ENCODE peak calls at places on chromosome 10, in six cellular contexts. B is A549, I is WTC11, V is SK-N-SH, U is K562, Q is HepG2. P is an unnamed sample.

GRCh38 chr10:33930079-33930478 is 595.6 kb upstream of the NRP1 start:
- DNase-seq in B (no peak), I (no peak), V (no peak), U (no peak), Q (no peak), P (no peak)

GRCh38 chr10:33566426-33566825 is 232.0 kb upstream of the NRP1 start:
- DNase-seq in B (no peak), I (no peak), V (peak), U (no peak), Q (no peak), P (no peak)

GRCh38 chr10:133224861-133225366 is 5.1 kb upstream of the UTF1 start:
- DNase-seq in B (no peak), I (no peak), V (no peak), U (peak), Q (no peak), P (no peak)

GRCh38 chr10:125209591-125210373 is 49.4 kb upstream of the CTBP2 start:
- DNase-seq in B (no peak), I (no peak), V (no peak), U (no peak), Q (no peak), P (peak)

GRCh38 chr10:111993872-111994426 is 189.6 kb downstream of the GPAM start:
- DNase-seq in B (no peak), I (no peak), V (no peak), U (no peak), Q (no peak), P (no peak)

GRCh38 chr10:46024948-46025347 is 5.5 kb downstream of the NCOA4 start:
- DNase-seq in B (no peak), I (no peak), V (no peak), U (no peak), Q (no peak), P (peak)

GRCh38 chr10:118032564-118032963 is 14.2 kb downstream of the RAB11FIP2 start:
- DNase-seq in B (no peak), I (no peak), V (no peak), U (no peak), Q (no peak), P (no peak)

GRCh38 chr10:50325449-50326188 is 74.3 kb upstream of the ASAH2 start:
- DNase-seq in B (peak), I (no peak), V (no peak), U (peak), Q (no peak), P (peak)

GRCh38 chr10:119933179-119933578 is 40.6 kb downstream of the SEC23IP start:
- DNase-seq in B (peak), I (no peak), V (peak), U (peak), Q (peak), P (peak)

GRCh38 chr10:113576853-113577252 is 24.0 kb downstream of the HABP2 start:
- DNase-seq in B (no peak), I (peak), V (no peak), U (peak), Q (no peak), P (peak)

GRCh38 chr10:31319602-31320178 is 674 bp downstream of the ZEB1 start:
- DNase-seq in B (no peak), I (no peak), V (peak), U (peak), Q (no peak), P (no peak)

GRCh38 chr10:17060289-17060688 is 69.3 kb downstream of the CUBN start:
- DNase-seq in B (no peak), I (no peak), V (no peak), U (no peak), Q (no peak), P (no peak)

GRCh38 chr10:130340816-130341215 is 204.6 kb downstream of the GLRX3 start:
- DNase-seq in B (no peak), I (no peak), V (no peak), U (no peak), Q (no peak), P (no peak)

GRCh38 chr10:130337696-130338587 is 201.8 kb downstream of the GLRX3 start:
- DNase-seq in B (no peak), I (no peak), V (no peak), U (no peak), Q (no peak), P (no peak)

GRCh38 chr10:130338588-130339070 is 202.4 kb downstream of the GLRX3 start:
- DNase-seq in B (no peak), I (no peak), V (no peak), U (no peak), Q (no peak), P (no peak)

GRCh38 chr10:130339911-130340310 is 203.7 kb downstream of the GLRX3 start:
- DNase-seq in B (no peak), I (no peak), V (no peak), U (no peak), Q (no peak), P (no peak)

DNA sequence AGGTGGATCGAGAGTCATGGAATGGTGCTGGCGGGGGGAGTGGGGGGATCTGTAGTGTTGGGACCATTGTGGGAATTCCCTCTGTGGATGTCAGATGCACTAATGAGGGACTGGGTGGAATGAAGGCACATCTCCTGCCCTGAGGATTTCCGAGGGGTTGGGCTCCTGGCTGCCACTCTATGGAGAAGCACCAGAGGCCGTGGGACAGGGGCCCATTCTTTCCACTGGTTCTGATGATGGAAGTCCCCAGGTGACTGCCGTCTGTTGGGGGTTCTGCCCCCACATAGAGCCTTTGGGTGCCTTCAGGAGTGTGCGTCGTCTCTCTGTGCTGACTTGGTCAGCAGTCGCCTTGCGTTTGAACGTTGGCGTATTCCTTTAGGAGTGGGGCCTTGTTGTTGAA is 202.9 kb downstream of the GLRX3 start:
- DNase-seq in B (no peak), I (no peak), V (no peak), U (no peak), Q (no peak), P (no peak)
- TF ChIP-seq USF2 in B (no peak), I (no peak), V (no peak), U (no peak), Q (no peak), P (no peak)

GRCh38 chr10:80110986-80111385 is 21.5 kb upstream of the PLAC9 start:
- DNase-seq in B (no peak), I (no peak), V (no peak), U (no peak), Q (peak), P (no peak)
- TF ChIP-seq USF2 in B (no peak), I (no peak), V (no peak), U (no peak), Q (no peak), P (no peak)

DNA sequence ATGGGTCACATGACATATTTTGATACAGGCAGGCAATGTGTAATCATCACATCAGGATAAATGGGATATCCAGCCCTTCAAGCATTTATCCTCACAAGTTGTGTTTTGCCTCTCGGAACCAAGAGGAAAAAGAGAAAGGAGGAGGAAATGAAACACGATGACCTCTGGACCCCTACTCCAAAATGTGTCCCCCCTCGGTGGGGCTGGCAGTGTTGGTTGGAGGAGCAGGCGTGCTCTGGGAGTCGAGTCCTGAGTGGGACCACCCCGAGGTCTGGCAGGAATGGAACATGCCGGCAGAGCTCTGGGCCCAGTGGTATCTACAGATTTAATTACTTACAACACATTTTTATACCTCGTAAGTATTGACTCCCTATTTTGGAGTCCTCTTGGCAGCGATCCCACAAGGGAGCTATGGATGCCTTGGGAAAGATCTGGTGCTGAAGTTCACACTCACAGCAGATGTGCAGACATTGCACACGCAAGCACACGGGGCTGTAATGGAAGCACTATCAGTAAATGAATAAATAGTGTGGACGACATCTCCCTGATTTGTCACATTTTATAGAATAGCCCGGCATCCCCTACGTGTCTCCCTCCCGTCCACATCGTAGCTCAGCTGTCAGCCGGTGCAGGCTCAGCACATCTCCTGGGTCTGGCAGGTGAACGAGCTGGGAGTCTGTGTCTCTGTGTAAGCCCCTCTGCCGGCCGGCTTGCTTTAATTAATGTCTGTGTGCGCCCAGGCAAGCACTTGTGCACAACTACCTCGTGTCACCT is 603.0 kb downstream of the LRMDA start:
- DNase-seq in B (no peak), I (no peak), V (peak), U (no peak), Q (no peak), P (no peak)
- TF ChIP-seq USF2 in B (no peak), I (no peak), V (no peak), U (no peak), Q (no peak), P (no peak)

GRCh38 chr10:88209837-88210552 is 346.6 kb downstream of the PTEN start:
- DNase-seq in B (no peak), I (no peak), V (no peak), U (no peak), Q (no peak), P (peak)
- TF ChIP-seq USF2 in B (no peak), I (no peak), V (no peak), U (no peak), Q (no peak), P (no peak)

GRCh38 chr10:126558881-126559280 is 111.6 kb downstream of the C10orf90 start:
- DNase-seq in B (no peak), I (no peak), V (no peak), U (no peak), Q (no peak), P (no peak)

GRCh38 chr10:126563361-126563760 is 107.1 kb downstream of the C10orf90 start:
- DNase-seq in B (no peak), I (no peak), V (no peak), U (no peak), Q (no peak), P (no peak)

GRCh38 chr10:126562209-126562680 is 108.2 kb downstream of the C10orf90 start:
- DNase-seq in B (no peak), I (no peak), V (no peak), U (no peak), Q (no peak), P (no peak)

GRCh38 chr10:126564297-126564888 is 106.1 kb downstream of the C10orf90 start:
- DNase-seq in B (no peak), I (no peak), V (no peak), U (no peak), Q (no peak), P (no peak)

DNA sequence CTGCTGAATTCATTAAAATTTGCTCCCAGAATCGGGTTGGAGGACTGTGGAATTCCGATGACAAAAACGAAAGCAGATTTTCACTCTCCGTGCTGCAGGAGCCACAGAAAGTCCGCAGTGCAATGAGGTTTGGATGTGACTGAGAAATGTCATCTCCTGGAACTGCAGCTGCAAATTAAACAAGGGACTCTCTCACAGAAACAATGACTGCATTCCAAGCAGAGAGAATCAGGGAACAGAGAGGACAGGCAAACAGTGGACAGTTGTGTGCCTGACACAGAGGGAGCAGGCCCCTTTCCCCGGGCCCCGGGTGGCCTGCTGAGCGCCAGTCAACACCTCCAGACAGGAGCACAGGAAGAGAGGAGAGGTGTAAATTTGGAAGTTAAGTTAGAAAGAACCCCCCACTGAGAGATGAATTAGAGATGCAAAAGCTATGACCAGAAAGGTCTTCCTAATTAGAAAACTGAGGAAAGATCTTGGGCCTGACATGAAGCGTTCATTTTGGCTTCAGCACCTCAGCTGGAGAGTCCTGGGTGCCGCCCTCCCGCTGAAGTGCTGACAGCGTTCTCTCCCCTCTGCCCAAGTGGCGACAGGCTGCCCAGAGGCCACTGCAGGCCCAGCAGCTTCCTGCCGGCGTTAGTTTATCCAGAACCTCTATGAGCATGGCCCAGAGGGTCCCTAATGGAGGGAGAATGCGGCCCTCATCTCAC is 108.8 kb downstream of the C10orf90 start:
- DNase-seq in B (no peak), I (no peak), V (no peak), U (no peak), Q (no peak), P (no peak)
- TF ChIP-seq USF2 in B (no peak), I (no peak), V (no peak), U (no peak), Q (no peak), P (no peak)